ENCODE peak calls at places on chromosomes 12 and 14, in ten cellular contexts. C, T, U, G, P, S, M, A, R and J are unnamed samples.

GRCh38 chr12:103697912-103698751 is 111.1 kb downstream of the STAB2 start:
- DNase-seq in P (no peak), A (no peak), M (no peak), R (no peak), S (no peak), T (no peak), G (no peak), U (no peak), C (no peak), J (no peak)

GRCh38 chr14:53523226-53523625 is 370.1 kb upstream of the DDHD1 start:
- DNase-seq in R (peak; percentile 5), A (no peak), M (no peak), S (no peak), P (no peak), U (no peak), C (no peak), G (no peak), T (no peak), J (no peak)

GRCh38 chr14:67390135-67390534 is 21.8 kb downstream of the PLEK2 start:
- DNase-seq in C (no peak), R (no peak), P (no peak), U (no peak), M (no peak), A (no peak), G (no peak), T (no peak), S (no peak), J (no peak)

GRCh38 chr12:93322784-93323183 is 54.9 kb upstream of the NUDT4 start:
- DNase-seq in M (no peak), T (peak; percentile 56), G (no peak), P (no peak), U (no peak), R (no peak), C (no peak), S (no peak), A (no peak), J (no peak)

GRCh38 chr12:49232940-49233841 is 31.7 kb upstream of the TUBA1C start:
- DNase-seq in U (no peak), S (no peak), T (no peak), P (no peak), R (peak; percentile 89), M (peak; percentile 78), A (peak; percentile 68), G (peak; percentile 89), C (no peak), J (peak; percentile 66)

GRCh38 chr14:97602438-97603117 is 805.4 kb downstream of the VRK1 start:
- DNase-seq in R (no peak), P (peak; percentile 51), S (peak; percentile 94), A (no peak), G (no peak), U (peak; percentile 74), C (no peak), M (no peak), T (no peak), J (no peak)

GRCh38 chr12:122079038-122079531 is 529 bp downstream of the MLXIP start:
- DNase-seq in S (no peak), C (peak; percentile 25), G (no peak), M (no peak), A (peak; percentile 43), T (no peak), P (no peak), R (no peak), U (no peak), J (no peak)

GRCh38 chr12:119578112-119578511 is 15.5 kb upstream of the TMEM233 start:
- DNase-seq in A (no peak), P (no peak), C (no peak), M (no peak), U (no peak), G (no peak), S (no peak), T (no peak), R (no peak), J (no peak)

GRCh38 chr12:30930238-30931010 is 3.9 kb downstream of the TSPAN11 start:
- DNase-seq in S (no peak), R (no peak), M (peak; percentile 25), A (no peak), P (no peak), U (no peak), C (peak; percentile 70), T (no peak), G (no peak), J (no peak)

GRCh38 chr12:110180591-110181005 is 56.4 kb downstream of the IFT81 start:
- DNase-seq in A (no peak), T (no peak), S (no peak), M (no peak), P (no peak), C (no peak), G (no peak), R (no peak), U (no peak), J (no peak)

GRCh38 chr12:8697120-8697475 is 693 bp upstream of the RIMKLB start:
- DNase-seq in P (no peak), C (peak; percentile 28), A (peak; percentile 65), T (peak; percentile 42), S (peak; percentile 54), M (peak; percentile 73), U (peak; percentile 7), G (no peak), R (peak; percentile 48), J (peak; percentile 10)